ENCODE peak calls at places on chromosomes 7 and 10, in six cellular contexts. S, P, K, D, O and V are unnamed samples.

GRCh38 chr10:42962902-42963231 is 114.0 kb upstream of the RET start:
- DNase-seq in S (no peak), P (no peak), K (no peak), D (no peak), O (no peak), V (no peak)

GRCh38 chr10:69844698-69845097 is 43.0 kb downstream of the COL13A1 start:
- DNase-seq in S (no peak), P (no peak), K (no peak), D (no peak), O (no peak), V (no peak)

GRCh38 chr10:13414855-13415254 is 66.8 kb upstream of the SEPHS1 start:
- DNase-seq in S (peak), P (no peak), K (peak), D (no peak), O (no peak), V (peak)

GRCh38 chr10:103284170-103284569 is 7.2 kb downstream of the INA start:
- DNase-seq in S (peak), P (no peak), K (no peak), D (no peak), O (no peak), V (no peak)

GRCh38 chr10:75612904-75613684 is 181.7 kb downstream of the LRMDA start:
- DNase-seq in S (peak), P (no peak), K (no peak), D (no peak), O (peak), V (no peak)

GRCh38 chr7:117674617-117675016 is 194.8 kb downstream of the CFTR start:
- DNase-seq in S (no peak), P (no peak), K (no peak), D (no peak), O (no peak), V (no peak)

GRCh38 chr7:155449880-155450557 is 7.9 kb upstream of the EN2 start:
- DNase-seq in S (no peak), P (no peak), K (no peak), D (no peak), O (no peak), V (no peak)

GRCh38 chr10:74816824-74817498 is 9.4 kb upstream of the KAT6B start:
- DNase-seq in S (no peak), P (no peak), K (no peak), D (no peak), O (no peak), V (no peak)